ENCODE peak calls at places on chromosomes 5 and 9, in five cellular contexts. F, P, M, I and C are unnamed samples.

GRCh38 chr9:80555782-80556325 is 984.1 kb downstream of the TLE4 start:
- DNase-seq in M (no peak), I (peak; percentile 69), P (peak; percentile 19), F (peak; percentile 49), C (peak; percentile 53)

GRCh38 chr9:90941661-90942060 is 140.0 kb downstream of the SYK start:
- DNase-seq in M (no peak), I (no peak), F (no peak), P (no peak), C (no peak)

GRCh38 chr5:13567819-13568218 is 376.7 kb downstream of the DNAH5 start:
- DNase-seq in P (no peak), F (peak; percentile 76), M (no peak), I (peak; percentile 98), C (peak; percentile 32)

GRCh38 chr5:55220433-55221185 is 6.5 kb downstream of the MCIDAS start:
- DNase-seq in M (peak; percentile 68), I (no peak), F (peak; percentile 26), P (no peak), C (no peak)

GRCh38 chr9:77601476-77602056 is 46.6 kb downstream of the GNA14 start:
- DNase-seq in P (no peak), F (no peak), M (no peak), I (no peak), C (no peak)

GRCh38 chr5:119304439-119304838 is 51.4 kb upstream of the TNFAIP8 start:
- DNase-seq in I (no peak), P (no peak), M (no peak), F (peak; percentile 23), C (peak; percentile 41)

GRCh38 chr5:143401846-143402463 is 1.5 kb downstream of the NR3C1 start:
- DNase-seq in P (no peak), M (no peak), I (peak; percentile 21), F (peak; percentile 30), C (no peak)

GRCh38 chr9:133665535-133665934 is 29.4 kb downstream of the DBH start:
- DNase-seq in F (no peak), I (no peak), P (no peak), M (no peak), C (no peak)

GRCh38 chr5:142866563-142867275 is 96.5 kb downstream of the ARHGAP26 start:
- DNase-seq in F (peak; percentile 76), I (peak; percentile 76), P (peak; percentile 82), M (no peak), C (peak; percentile 87)

GRCh38 chr9:111805841-111806241 is 11.1 kb upstream of the SHOC1 start:
- DNase-seq in M (no peak), I (peak; percentile 88), F (peak; percentile 82), P (peak; percentile 92), C (peak; percentile 81)

GRCh38 chr5:74342948-74343682 is 297.4 kb downstream of the ENC1 start:
- DNase-seq in M (no peak), P (peak; percentile 47), I (peak; percentile 86), F (peak; percentile 30), C (peak; percentile 78)

GRCh38 chr9:99357575-99357974 is 135.5 kb downstream of the SEC61B start:
- DNase-seq in F (peak; percentile 49), P (no peak), I (no peak), M (no peak), C (no peak)

GRCh38 chr9:714675-715074 is 126.8 kb upstream of the DMRT1 start:
- DNase-seq in I (no peak), F (peak; percentile 19), M (no peak), P (no peak), C (no peak)

GRCh38 chr9:3939820-3940219 is 360.0 kb downstream of the GLIS3 start:
- DNase-seq in I (peak; percentile 58), F (no peak), M (no peak), P (no peak), C (no peak)

GRCh38 chr9:109113239-109113638 is 6.5 kb downstream of the TMEM245 start:
- DNase-seq in I (no peak), F (no peak), P (no peak), M (no peak), C (no peak)

GRCh38 chr9:109108318-109108717 is 11.4 kb downstream of the TMEM245 start:
- DNase-seq in P (peak; percentile 44), M (no peak), F (peak; percentile 64), I (peak; percentile 23), C (peak; percentile 76)

GRCh38 chr9:109109962-109110325 is 9.8 kb downstream of the TMEM245 start:
- DNase-seq in M (no peak), F (no peak), P (peak; percentile 28), I (no peak), C (peak; percentile 66)

GRCh38 chr9:109107402-109108240 is 12.1 kb downstream of the TMEM245 start:
- DNase-seq in P (peak; percentile 71), M (no peak), I (peak; percentile 66), F (peak; percentile 78), C (peak; percentile 80)

DNA sequence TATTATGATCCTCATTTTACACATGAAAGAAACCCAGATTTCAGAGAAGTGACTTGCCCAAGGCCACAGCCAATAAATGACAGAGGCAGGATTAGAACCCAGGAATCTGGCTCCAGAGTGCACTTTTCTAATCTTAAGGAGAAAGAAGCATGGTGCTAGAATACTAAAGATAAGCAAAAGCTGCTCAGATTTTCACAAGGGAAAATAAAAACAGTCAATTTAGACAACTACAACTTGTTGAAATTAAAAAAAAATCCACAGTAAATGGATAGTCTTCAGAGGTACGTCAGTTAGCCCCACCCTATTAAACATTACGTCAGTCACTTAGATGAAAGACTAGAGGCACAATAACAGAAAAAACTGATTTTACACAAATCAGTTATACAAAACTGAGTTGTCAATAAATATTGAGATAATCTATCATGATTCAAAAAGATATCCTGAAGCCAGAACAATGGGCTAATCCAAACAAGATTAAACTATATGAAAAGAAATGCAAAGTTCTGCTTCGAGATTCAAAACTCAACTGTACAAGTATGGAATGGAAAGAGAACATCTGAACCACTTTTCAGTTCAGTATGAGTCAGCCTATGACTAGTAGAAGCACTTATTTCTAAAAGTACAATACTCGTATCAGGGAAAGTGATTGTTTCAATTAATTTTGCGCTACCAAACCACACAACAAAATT is 9.3 kb downstream of the TMEM245 start:
- DNase-seq in P (peak; percentile 72), F (peak; percentile 89), M (no peak), I (peak; percentile 51), C (peak; percentile 76)
- H3K4me3 ChIP-seq in P (peak overlapping the region; percentile 31), F (peak overlapping the region; percentile 28), M (no peak overlapping the region), I (peak overlapping the region; percentile 51), C (peak overlapping the region; percentile 18)

DNA sequence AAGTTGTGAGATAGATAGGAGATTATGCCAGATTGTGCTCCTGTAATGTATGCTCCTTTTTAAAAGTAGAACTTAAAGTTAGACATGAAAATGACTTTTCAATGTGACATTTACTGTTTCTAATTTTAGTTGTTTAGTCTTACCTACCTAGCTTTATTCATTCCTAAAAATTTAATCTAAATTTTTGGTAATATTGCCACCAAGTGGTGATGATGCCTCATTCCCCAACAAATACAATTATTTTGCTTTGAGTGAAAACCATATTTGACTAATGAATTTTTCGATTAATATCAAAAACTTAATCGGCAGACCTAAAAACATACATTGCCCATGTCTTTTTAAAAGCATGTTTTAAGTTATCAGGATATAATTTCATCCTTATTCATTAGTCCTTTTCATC is 25.6 kb downstream of the PPWD1 start:
- DNase-seq in I (no peak), P (no peak), M (no peak), F (no peak), C (peak; percentile 5)
- TF ChIP-seq CTCF in I (peak; percentile 28), P (peak; percentile 14), M (no peak), F (no peak), C (no peak)

GRCh38 chr5:40521108-40521785 is 158.5 kb upstream of the PTGER4 start:
- DNase-seq in M (no peak), P (no peak), I (no peak), F (no peak), C (no peak)

GRCh38 chr5:40518511-40518917 is 161.2 kb upstream of the PTGER4 start:
- DNase-seq in M (no peak), P (no peak), F (peak; percentile 71), I (peak; percentile 99), C (no peak)

DNA sequence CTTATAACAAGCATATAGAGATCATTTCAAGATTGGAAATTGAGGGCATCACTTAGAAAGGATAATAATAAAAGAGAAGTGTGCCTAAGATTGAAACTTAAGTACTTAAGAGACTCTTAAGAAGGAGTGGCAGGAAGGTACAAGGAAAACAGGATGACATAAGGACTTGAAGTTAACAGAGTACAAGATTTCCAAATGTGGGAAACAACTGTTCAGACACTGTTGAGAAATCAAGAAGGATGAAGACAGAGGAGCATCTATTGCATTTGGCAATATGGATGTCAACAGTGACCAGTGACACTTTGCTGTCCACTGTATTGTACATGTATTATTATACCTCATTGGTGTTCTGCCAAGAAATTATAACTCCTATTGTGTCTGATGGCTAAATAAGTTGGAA is 157.8 kb upstream of the PTGER4 start:
- DNase-seq in P (peak; percentile 17), I (no peak), M (no peak), F (peak; percentile 5), C (peak; percentile 35)
- H3K4me3 ChIP-seq in P (no peak overlapping the region), I (no peak overlapping the region), M (no peak overlapping the region), F (no peak overlapping the region), C (no peak overlapping the region)

GRCh38 chr9:12818431-12819000 is 43.7 kb downstream of the LURAP1L start:
- DNase-seq in P (peak; percentile 61), M (peak; percentile 53), F (peak; percentile 90), I (peak; percentile 48), C (peak; percentile 73)
- TF ChIP-seq CTCF in P (peak; percentile 27), M (no peak), F (peak; percentile 21), I (no peak), C (peak; percentile 53)

DNA sequence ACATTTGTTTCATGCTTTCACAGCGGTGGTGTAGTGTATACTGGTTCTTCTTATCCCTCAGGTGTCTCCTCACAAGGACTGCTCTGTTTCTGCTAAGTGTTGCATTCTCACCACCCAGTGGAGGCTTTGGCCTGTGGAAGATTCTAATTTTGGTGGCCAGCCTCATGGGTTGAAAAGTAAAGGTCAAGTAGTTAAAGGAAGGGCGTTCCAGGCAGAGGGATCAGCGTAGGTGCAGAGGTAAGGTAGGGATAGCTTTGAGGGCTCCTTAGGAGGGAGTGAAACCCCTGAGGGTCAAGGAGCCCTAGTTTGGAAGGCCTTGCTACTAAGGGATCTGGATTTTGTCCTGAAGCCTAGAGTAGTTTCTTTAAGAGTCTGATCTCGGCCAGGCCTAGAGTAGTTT is 4.6 kb upstream of the RACK1 start:
- DNase-seq in F (no peak), M (no peak), P (no peak), I (no peak), C (no peak)
- H3K4me3 ChIP-seq in F (peak overlapping the region; percentile 95), M (no peak overlapping the region), P (peak overlapping the region; percentile 92), I (peak overlapping the region; percentile 98), C (peak overlapping the region; percentile 88)